ENCODE peak calls at places on chromosomes 11 and 22, in nine cellular contexts. I is breast epithelium, Z is lower leg skin, E is stomach, A is ovary, C is kidney, P is HCT116, Y is brain microvascular endothelial cell, B is fibroblast of lung. V is an unnamed sample.

GRCh38 chr11:944711-945470 is 19.2 kb downstream of the AP2A2 start:
- DNase-seq in I (no peak), Z (no peak), E (no peak), A (no peak), C (no peak), P (no peak), Y (no peak), B (peak), V (no peak)

GRCh38 chr11:67022341-67022933 is 497 bp upstream of the SYT12 start:
- DNase-seq in I (peak), Z (peak), E (peak), A (peak), C (peak), P (peak), Y (peak), B (peak), V (no peak)

GRCh38 chr11:73907191-73907590 is 30.4 kb downstream of the PAAF1 start:
- DNase-seq in I (no peak), Z (no peak), E (no peak), A (no peak), C (no peak), P (peak), Y (peak), B (no peak), V (no peak)

GRCh38 chr11:43638717-43639116 is 41.8 kb upstream of the HSD17B12 start:
- DNase-seq in I (no peak), Z (no peak), E (no peak), A (no peak), C (no peak), P (no peak), Y (no peak), B (no peak), V (no peak)

GRCh38 chr11:29263971-29264682 is 752.7 kb downstream of the KCNA4 start:
- DNase-seq in I (no peak), Z (no peak), E (no peak), A (no peak), C (no peak), P (no peak), Y (no peak), B (no peak), V (no peak)

GRCh38 chr11:19087658-19088057 is 27.1 kb upstream of the MRGPRX2 start:
- DNase-seq in I (no peak), Z (no peak), E (no peak), A (no peak), C (no peak), P (no peak), Y (peak), B (peak), V (peak)

GRCh38 chr11:9855579-9856260 is 191.8 kb downstream of the SWAP70 start:
- DNase-seq in I (no peak), Z (no peak), E (no peak), A (no peak), C (no peak), P (no peak), Y (no peak), B (no peak), V (peak)

GRCh38 chr11:42077794-42078193 is 618.3 kb upstream of the LRRC4C start:
- DNase-seq in I (no peak), Z (no peak), E (no peak), A (no peak), C (no peak), P (no peak), Y (no peak), B (no peak), V (no peak)

GRCh38 chr22:23180301-23180892 is at the start of gene BCR:
- DNase-seq in I (no peak), Z (peak), E (peak), A (peak), C (peak), P (peak), Y (peak), B (peak), V (no peak)

GRCh38 chr11:62880803-62881578 is at the start of gene SLC3A2:
- DNase-seq in I (peak), Z (peak), E (peak), A (peak), C (peak), P (peak), Y (peak), B (peak), V (no peak)

GRCh38 chr11:29255401-29255800 is 761.4 kb downstream of the KCNA4 start:
- DNase-seq in I (no peak), Z (no peak), E (no peak), A (no peak), C (no peak), P (no peak), Y (no peak), B (no peak), V (no peak)

GRCh38 chr22:26589367-26589844 is 526 bp downstream of the TPST2 start:
- DNase-seq in I (no peak), Z (no peak), E (peak), A (no peak), C (peak), P (no peak), Y (no peak), B (no peak), V (no peak)

GRCh38 chr11:60305906-60306619 is 21.0 kb upstream of the MS4A6E start:
- DNase-seq in I (no peak), Z (no peak), E (no peak), A (no peak), C (no peak), P (peak), Y (peak), B (no peak), V (no peak)

GRCh38 chr11:72084960-72085359 is 4.3 kb downstream of the LRRC51 start:
- DNase-seq in I (no peak), Z (no peak), E (no peak), A (no peak), C (no peak), P (no peak), Y (no peak), B (no peak), V (no peak)

GRCh38 chr11:74011360-74012071 is 2.6 kb upstream of the UCP3 start:
- DNase-seq in I (no peak), Z (peak), E (no peak), A (no peak), C (no peak), P (no peak), Y (peak), B (no peak), V (no peak)

GRCh38 chr11:94671553-94672366 is 96.4 kb upstream of the AMOTL1 start:
- DNase-seq in I (no peak), Z (no peak), E (no peak), A (no peak), C (no peak), P (no peak), Y (peak), B (no peak), V (no peak)

GRCh38 chr11:35539781-35540281 is 14.4 kb upstream of the PAMR1 start:
- DNase-seq in I (peak), Z (peak), E (no peak), A (peak), C (peak), P (no peak), Y (peak), B (peak), V (no peak)

GRCh38 chr11:129639300-129639699 is 176.3 kb upstream of the TMEM45B start:
- DNase-seq in I (no peak), Z (no peak), E (no peak), A (no peak), C (no peak), P (peak), Y (peak), B (peak), V (peak)

GRCh38 chr11:118168316-118168715 is 8.1 kb downstream of the SCN2B start:
- DNase-seq in I (no peak), Z (no peak), E (no peak), A (no peak), C (no peak), P (no peak), Y (no peak), B (no peak), V (no peak)

GRCh38 chr11:10041803-10042202 is 252.2 kb downstream of the SBF2 start:
- DNase-seq in I (no peak), Z (no peak), E (no peak), A (no peak), C (no peak), P (no peak), Y (no peak), B (no peak), V (no peak)

GRCh38 chr22:39729141-39729934 is 158.8 kb downstream of the CACNA1I start:
- DNase-seq in I (no peak), Z (no peak), E (no peak), A (no peak), C (no peak), P (no peak), Y (no peak), B (no peak), V (no peak)

GRCh38 chr11:82937554-82937953 is 36.0 kb downstream of the DDIAS start:
- DNase-seq in I (no peak), Z (no peak), E (no peak), A (no peak), C (no peak), P (no peak), Y (no peak), B (no peak), V (no peak)

GRCh38 chr11:73464347-73464746 is 88.1 kb downstream of the RELT start:
- DNase-seq in I (no peak), Z (no peak), E (no peak), A (no peak), C (no peak), P (no peak), Y (no peak), B (no peak), V (no peak)

GRCh38 chr22:24216541-24217209 is 28.2 kb downstream of the GGT5 start:
- DNase-seq in I (no peak), Z (no peak), E (no peak), A (no peak), C (no peak), P (no peak), Y (no peak), B (no peak), V (no peak)

GRCh38 chr11:73308963-73309960 is 1.2 kb downstream of the ARHGEF17 start:
- DNase-seq in I (peak), Z (peak), E (peak), A (peak), C (peak), P (peak), Y (peak), B (peak), V (peak)

GRCh38 chr11:6576471-6577373 is 26.7 kb downstream of the RRP8 start:
- DNase-seq in I (no peak), Z (no peak), E (no peak), A (no peak), C (no peak), P (no peak), Y (no peak), B (peak), V (no peak)

GRCh38 chr11:69012092-69013008 is 696 bp downstream of the MRGPRF start:
- DNase-seq in I (no peak), Z (no peak), E (no peak), A (peak), C (peak), P (no peak), Y (no peak), B (peak), V (no peak)

GRCh38 chr11:98136357-98136756 is 884.4 kb upstream of the CNTN5 start:
- DNase-seq in I (no peak), Z (no peak), E (no peak), A (no peak), C (no peak), P (no peak), Y (no peak), B (no peak), V (no peak)

GRCh38 chr22:32801436-32802290 is at the start of gene TIMP3:
- DNase-seq in I (peak), Z (peak), E (peak), A (peak), C (peak), P (no peak), Y (peak), B (peak), V (no peak)

DNA sequence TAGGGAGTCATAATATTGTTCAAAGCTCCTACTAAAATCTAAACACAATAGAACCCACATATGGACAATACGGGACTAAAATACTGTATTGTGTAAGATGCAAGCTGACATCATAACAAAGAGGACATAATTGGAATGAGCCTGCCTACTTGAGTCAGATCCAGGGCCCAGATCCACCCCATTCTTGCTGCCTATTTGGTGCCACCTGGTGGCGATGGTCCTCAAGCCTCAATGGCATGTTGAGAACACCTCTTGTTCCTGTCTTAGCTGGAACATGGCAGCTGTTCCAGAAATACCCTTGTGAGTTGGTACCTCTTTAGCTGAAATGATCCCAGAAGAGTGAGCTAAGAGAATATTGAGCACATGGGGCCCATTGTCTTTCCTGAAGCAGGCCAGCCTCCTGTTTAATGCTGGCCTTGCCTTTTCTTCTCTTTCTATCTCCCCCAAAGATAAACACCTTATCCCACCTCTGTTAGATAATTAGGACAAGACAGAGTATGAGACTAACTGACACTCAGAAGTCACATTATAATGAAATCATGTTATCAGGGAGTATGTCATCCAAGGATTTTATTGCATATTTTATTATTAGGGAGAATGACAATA is 680.9 kb upstream of the ANO5 start:
- DNase-seq in I (peak), Z (no peak), E (peak), A (no peak), C (no peak), P (peak), Y (peak), B (no peak), V (no peak)
- TF ChIP-seq CTCF in I (no peak), Z (no peak), E (no peak), A (no peak), C (peak), P (peak), Y (peak), B (no peak), V (no peak)

DNA sequence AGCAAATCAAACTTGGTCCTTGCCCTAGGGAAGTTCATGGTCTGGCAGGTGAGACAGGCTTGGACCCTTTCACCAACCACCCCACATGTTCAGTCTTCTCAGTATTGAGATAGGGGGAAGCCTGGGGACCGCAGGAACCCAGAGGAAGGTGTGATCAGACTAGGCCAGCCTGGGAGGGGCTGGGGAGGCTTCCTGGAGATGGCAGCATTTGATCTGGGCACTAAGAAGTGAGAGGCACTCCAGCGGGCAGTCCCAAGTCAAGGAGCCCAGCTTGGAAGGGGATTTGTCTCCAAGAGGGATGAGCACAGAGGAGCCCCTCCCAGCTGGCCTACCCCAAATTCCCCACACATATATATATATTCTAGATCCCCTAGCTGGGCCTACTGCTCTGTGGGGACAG is 5.4 kb downstream of the LRRC32 start:
- DNase-seq in I (no peak), Z (peak), E (no peak), A (peak), C (peak), P (no peak), Y (no peak), B (no peak), V (no peak)
- H3K4me3 ChIP-seq in I (no peak), Z (no peak), E (no peak), A (no peak), C (no peak), P (no peak), Y (no peak), B (no peak), V (no peak)

GRCh38 chr11:123301696-123302400 is 106.8 kb upstream of the CLMP start:
- DNase-seq in I (no peak), Z (peak), E (peak), A (peak), C (peak), P (peak), Y (no peak), B (no peak), V (no peak)

GRCh38 chr11:123304828-123305530 is 109.9 kb upstream of the CLMP start:
- DNase-seq in I (no peak), Z (no peak), E (no peak), A (no peak), C (no peak), P (no peak), Y (no peak), B (no peak), V (no peak)

GRCh38 chr11:123302751-123303195 is 107.7 kb upstream of the CLMP start:
- DNase-seq in I (no peak), Z (no peak), E (no peak), A (no peak), C (no peak), P (no peak), Y (peak), B (peak), V (no peak)

GRCh38 chr11:123305601-123306000 is 110.6 kb upstream of the CLMP start:
- DNase-seq in I (no peak), Z (no peak), E (no peak), A (no peak), C (no peak), P (no peak), Y (no peak), B (no peak), V (no peak)

GRCh38 chr11:123303924-123304323 is 108.9 kb upstream of the CLMP start:
- DNase-seq in I (no peak), Z (no peak), E (no peak), A (no peak), C (no peak), P (no peak), Y (no peak), B (no peak), V (no peak)
- TF ChIP-seq CTCF in I (no peak), Z (no peak), E (no peak), A (no peak), C (no peak), P (peak), Y (no peak), B (no peak), V (no peak)

GRCh38 chr22:37782340-37783168 is 25.2 kb upstream of the GCAT start:
- DNase-seq in I (no peak), Z (no peak), E (no peak), A (no peak), C (no peak), P (peak), Y (no peak), B (no peak), V (no peak)
- H3K4me3 ChIP-seq in I (no peak), Z (no peak), E (no peak), A (no peak), C (no peak), P (peak), Y (no peak), B (no peak), V (no peak)

DNA sequence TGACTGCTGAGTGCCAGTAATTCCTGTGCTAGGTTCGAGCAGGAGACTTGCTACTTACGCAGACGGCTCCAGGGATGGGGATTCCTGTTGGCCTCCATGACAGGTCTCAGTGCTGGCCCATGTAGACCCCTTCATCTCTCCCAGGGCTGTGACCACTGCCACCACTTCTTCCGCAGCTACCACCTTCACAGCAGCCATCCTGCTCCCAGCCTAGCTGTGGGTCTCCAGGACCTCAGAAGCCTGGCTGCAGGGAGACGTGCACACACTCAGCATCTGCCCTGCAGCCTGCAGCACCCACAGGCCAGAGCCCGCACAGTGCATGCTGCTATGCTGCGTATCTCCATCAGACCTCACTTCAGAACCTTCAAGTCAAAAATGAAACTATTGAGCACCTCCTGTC is 1503.9 kb downstream of the BRD1 start:
- DNase-seq in I (no peak), Z (no peak), E (no peak), A (no peak), C (peak), P (no peak), Y (no peak), B (no peak), V (no peak)
- TF ChIP-seq CTCF in I (no peak), Z (no peak), E (no peak), A (no peak), C (no peak), P (no peak), Y (no peak), B (no peak), V (no peak)

GRCh38 chr11:76799061-76799804 is 16.1 kb downstream of the TSKU start:
- DNase-seq in I (peak), Z (peak), E (peak), A (peak), C (peak), P (no peak), Y (peak), B (peak), V (no peak)
- H3K4me3 ChIP-seq in I (peak), Z (no peak), E (peak), A (peak), C (no peak), P (no peak), Y (peak), B (peak), V (peak)

GRCh38 chr11:34166806-34167740 is 61.6 kb downstream of the NAT10 start:
- DNase-seq in I (no peak), Z (no peak), E (no peak), A (no peak), C (peak), P (no peak), Y (no peak), B (no peak), V (no peak)
- TF ChIP-seq CTCF in I (no peak), Z (no peak), E (no peak), A (no peak), C (no peak), P (no peak), Y (no peak), B (no peak), V (no peak)

GRCh38 chr22:50673231-50674126 is 856 bp downstream of the SHANK3 start:
- DNase-seq in I (no peak), Z (no peak), E (no peak), A (no peak), C (no peak), P (no peak), Y (no peak), B (no peak), V (no peak)

GRCh38 chr22:50675553-50676199 is 3.1 kb downstream of the SHANK3 start:
- DNase-seq in I (no peak), Z (no peak), E (peak), A (no peak), C (no peak), P (no peak), Y (no peak), B (no peak), V (no peak)

GRCh38 chr22:50674127-50674493 is 1.5 kb downstream of the SHANK3 start:
- DNase-seq in I (no peak), Z (no peak), E (no peak), A (no peak), C (no peak), P (no peak), Y (no peak), B (no peak), V (no peak)

GRCh38 chr22:50676211-50676636 is 3.6 kb downstream of the SHANK3 start:
- DNase-seq in I (no peak), Z (peak), E (no peak), A (no peak), C (no peak), P (no peak), Y (no peak), B (no peak), V (no peak)

DNA sequence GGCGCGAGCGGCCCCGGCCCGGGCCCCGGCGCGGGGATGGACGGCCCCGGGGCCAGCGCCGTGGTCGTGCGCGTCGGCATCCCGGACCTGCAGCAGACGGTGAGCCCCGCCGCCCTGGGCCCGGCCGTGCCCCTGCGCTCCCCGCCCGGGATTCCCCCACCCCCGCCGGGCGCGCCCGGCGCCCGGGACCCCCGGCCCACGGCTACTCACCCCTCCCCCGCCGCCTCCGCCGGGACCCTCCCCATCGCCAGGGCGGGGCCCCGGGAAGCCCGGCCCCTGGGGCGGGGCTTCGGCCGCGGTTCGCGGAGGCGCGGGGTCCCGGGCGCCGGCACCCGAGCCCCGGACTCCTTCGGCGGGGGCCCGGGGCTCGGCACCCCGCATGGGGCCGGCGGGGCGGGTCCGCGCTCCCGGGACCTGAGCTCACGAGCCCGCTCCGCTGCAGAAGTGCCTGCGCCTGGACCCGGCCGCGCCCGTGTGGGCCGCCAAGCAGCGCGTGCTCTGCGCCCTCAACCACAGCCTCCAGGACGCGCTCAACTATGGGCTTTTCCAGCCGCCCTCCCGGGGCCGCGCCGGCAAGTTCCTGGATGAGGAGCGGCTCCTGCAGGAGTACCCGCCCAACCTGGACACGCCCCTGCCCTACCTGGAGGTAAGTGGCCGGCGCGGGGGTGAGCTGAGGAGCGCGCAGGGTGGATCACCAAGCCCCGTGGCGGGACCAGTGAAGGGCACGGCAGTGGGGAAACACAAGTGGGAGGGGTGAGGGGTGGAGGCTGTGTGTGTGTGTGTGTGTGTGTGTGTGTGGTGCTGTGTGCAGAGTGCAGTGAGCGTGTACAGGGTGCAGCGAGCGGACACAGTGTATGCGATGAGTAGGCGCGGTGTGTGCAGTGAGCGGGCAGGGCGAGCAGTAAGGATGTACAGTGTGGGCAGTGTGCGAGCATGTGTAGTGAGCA is 2.3 kb downstream of the SHANK3 start:
- DNase-seq in I (peak), Z (no peak), E (peak), A (no peak), C (peak), P (peak), Y (no peak), B (no peak), V (no peak)
- H3K4me3 ChIP-seq in I (peak), Z (no peak), E (peak), A (peak), C (peak), P (peak), Y (peak), B (no peak), V (peak)

V was measured in AG04449.